ENCODE peak calls at places on chromosomes 1 and 21, in five cellular contexts. H is heart left ventricle, D is memory B cell, J is GM18507, W is uterus. G is an unnamed sample.
A peak's percentile ranks its signal among the peaks of the same experiment; 100 is the strongest.

GRCh38 chr1:116706123-116706522 is 38.6 kb upstream of the IGSF3 start:
- DNase-seq in J (no peak), H (no peak), D (no peak), W (no peak), G (no peak)

GRCh38 chr1:86706018-86706417 is 1.6 kb downstream of the SH3GLB1 start:
- DNase-seq in J (no peak), W (no peak), H (no peak), D (no peak), G (no peak)

GRCh38 chr1:18124977-18125376 is 17.4 kb downstream of the IGSF21 start:
- DNase-seq in W (no peak), H (no peak), J (no peak), D (no peak), G (no peak)

GRCh38 chr1:53592985-53593757 is 134.0 kb downstream of the DMRTB1 start:
- DNase-seq in D (no peak), H (peak; percentile 40), W (no peak), J (no peak), G (no peak)

GRCh38 chr1:9891207-9891606 is 18.9 kb downstream of the CTNNBIP1 start:
- DNase-seq in W (no peak), J (no peak), H (peak; percentile 34), D (no peak), G (no peak)

GRCh38 chr1:119549719-119550141 is 42.7 kb downstream of the HSD3B1 start:
- DNase-seq in H (peak; percentile 56), W (no peak), J (no peak), D (peak; percentile 49), G (no peak)

GRCh38 chr1:33294071-33295010 is 26.6 kb downstream of the A3GALT2 start:
- DNase-seq in D (no peak), H (no peak), W (no peak), J (no peak), G (no peak)

GRCh38 chr1:14570514-14570913 is 28.0 kb upstream of the KAZN start:
- DNase-seq in D (no peak), W (no peak), J (no peak), H (no peak), G (no peak)

GRCh38 chr21:45378258-45378966 is 26.6 kb upstream of the COL18A1 start:
- DNase-seq in H (peak; percentile 46), D (no peak), J (no peak), W (no peak), G (no peak)

GRCh38 chr21:18155508-18156193 is 89.0 kb upstream of the CHODL start:
- DNase-seq in H (no peak), W (no peak), J (no peak), D (no peak), G (no peak)

GRCh38 chr1:11938722-11939526 is 4.4 kb downstream of the PLOD1 start:
- DNase-seq in H (peak; percentile 82), D (no peak), J (no peak), W (peak; percentile 55), G (no peak)

GRCh38 chr1:211738709-211739301 is 63.4 kb upstream of the NEK2 start:
- DNase-seq in J (no peak), H (no peak), D (no peak), W (no peak), G (no peak)

GRCh38 chr1:207463571-207463970 is 9.4 kb downstream of the CR2 start:
- DNase-seq in D (no peak), W (no peak), J (no peak), H (no peak), G (no peak)

GRCh38 chr1:7435276-7436055 is 335.6 kb upstream of the VAMP3 start:
- DNase-seq in W (no peak), H (no peak), J (no peak), D (no peak), G (no peak)

GRCh38 chr1:207997486-207998268 is 86.8 kb upstream of the CD34 start:
- DNase-seq in H (peak; percentile 75), W (peak; percentile 78), J (peak; percentile 30), D (peak; percentile 43), G (peak; percentile 53)

GRCh38 chr1:160664573-160665051 is 17.8 kb upstream of the SLAMF1 start:
- DNase-seq in W (no peak), H (no peak), J (no peak), D (no peak), G (no peak)

GRCh38 chr1:178192686-178193085 is 98.8 kb downstream of the RASAL2 start:
- DNase-seq in D (no peak), H (no peak), J (no peak), W (no peak), G (no peak)

G was measured in GM19239.